ENCODE peak calls at places on chromosomes 12 and 14, in nine cellular contexts. Z, W, R, A, K, U, S, I and D are unnamed samples. For H3K36me3, the result is how much of the 10 kb centered on the place peaks cover.

GRCh38 chr14:95674613-95675012 is 11.6 kb upstream of the TCL1B start:
- DNase-seq in S (no peak), K (no peak), U (no peak), R (no peak), W (no peak), I (no peak), Z (no peak), A (no peak), D (no peak)

GRCh38 chr12:64082866-64083268 is 139.2 kb downstream of the KICS2 start:
- DNase-seq in U (no peak), I (no peak), Z (no peak), W (no peak), K (no peak), A (no peak), R (no peak), S (no peak), D (no peak)

GRCh38 chr12:16299403-16299802 is 21.9 kb upstream of the SLC15A5 start:
- DNase-seq in R (no peak), W (peak), A (peak), S (no peak), Z (no peak), K (no peak), I (no peak), U (no peak), D (no peak)

GRCh38 chr12:113232232-113232615 is 11.0 kb downstream of the TPCN1 start:
- DNase-seq in K (no peak), S (no peak), A (no peak), Z (no peak), I (peak), R (no peak), U (no peak), W (no peak), D (no peak)

GRCh38 chr12:111063296-111064026 is 143.1 kb upstream of the MYL2 start:
- DNase-seq in S (no peak), I (no peak), U (no peak), Z (no peak), K (no peak), A (no peak), R (no peak), W (no peak), D (no peak)

GRCh38 chr14:92651106-92651792 is 97.2 kb downstream of the LGMN start:
- DNase-seq in W (peak), R (no peak), S (no peak), U (no peak), I (no peak), K (peak), A (no peak), Z (no peak), D (no peak)

GRCh38 chr14:81449576-81449975 is 49.5 kb upstream of the STON2 start:
- DNase-seq in A (no peak), I (no peak), S (no peak), U (no peak), R (no peak), Z (no peak), K (no peak), W (no peak), D (no peak)

GRCh38 chr12:127628655-127629054 is 638.3 kb upstream of the TMEM132C start:
- DNase-seq in I (no peak), U (no peak), Z (no peak), A (peak), R (no peak), K (no peak), W (no peak), S (no peak), D (no peak)

GRCh38 chr14:55384536-55384935 is 27.1 kb downstream of the ATG14 start:
- DNase-seq in W (no peak), I (no peak), K (no peak), A (no peak), U (no peak), S (no peak), R (no peak), Z (no peak), D (no peak)

GRCh38 chr12:47562201-47562600 is 143.6 kb downstream of the RPAP3 start:
- DNase-seq in I (no peak), A (no peak), R (no peak), W (no peak), S (no peak), Z (no peak), U (no peak), K (no peak), D (no peak)

GRCh38 chr12:82174383-82174782 is 183.8 kb downstream of the CCDC59 start:
- DNase-seq in K (no peak), R (no peak), Z (no peak), W (no peak), U (no peak), A (no peak), S (no peak), I (no peak), D (no peak)

GRCh38 chr14:65336191-65336591 is 76.3 kb upstream of the FUT8 start:
- DNase-seq in S (no peak), U (no peak), Z (no peak), I (no peak), R (no peak), K (no peak), A (peak), W (no peak), D (no peak)

GRCh38 chr12:79988368-79988767 is 53.5 kb upstream of the PPP1R12A start:
- DNase-seq in R (no peak), S (no peak), W (no peak), I (no peak), A (peak), U (no peak), Z (no peak), K (no peak), D (no peak)

GRCh38 chr12:59087077-59087673 is 166.9 kb upstream of the LRIG3 start:
- DNase-seq in W (peak), R (no peak), A (peak), I (no peak), K (no peak), Z (peak), S (no peak), U (no peak), D (no peak)

GRCh38 chr14:89196561-89196960 is 220.5 kb downstream of the FOXN3 start:
- DNase-seq in A (no peak), K (no peak), I (no peak), R (no peak), U (no peak), Z (no peak), W (no peak), S (no peak), D (no peak)

GRCh38 chr12:111438501-111438900 is 32.8 kb downstream of the SH2B3 start:
- DNase-seq in R (no peak), Z (no peak), U (no peak), S (no peak), K (no peak), I (no peak), A (peak), W (peak), D (no peak)

GRCh38 chr14:39384177-39384576 is 48.1 kb downstream of the FBXO33 start:
- DNase-seq in U (no peak), K (no peak), A (no peak), I (no peak), Z (no peak), S (no peak), W (no peak), R (no peak), D (no peak)

GRCh38 chr14:95496111-95496681 is 20.3 kb downstream of the SYNE3 start:
- DNase-seq in I (no peak), Z (no peak), W (no peak), S (no peak), R (no peak), A (no peak), K (no peak), U (no peak), D (no peak)

GRCh38 chr14:68894802-68895201 is 84.3 kb downstream of the ACTN1 start:
- DNase-seq in Z (no peak), K (no peak), U (no peak), A (peak), R (no peak), W (no peak), I (no peak), S (no peak), D (no peak)

GRCh38 chr12:57606016-57606311 is 1.3 kb downstream of the DTX3 start:
- DNase-seq in U (no peak), A (no peak), I (no peak), W (no peak), S (no peak), Z (no peak), R (no peak), K (no peak), D (no peak)

GRCh38 chr12:54004841-54005530 is 3.8 kb upstream of the HOXC8 start:
- DNase-seq in A (no peak), W (no peak), U (no peak), I (no peak), K (no peak), Z (no peak), S (no peak), R (no peak), D (no peak)

GRCh38 chr12:116929885-116930284 is 19.1 kb downstream of the FBXW8 start:
- DNase-seq in Z (no peak), I (no peak), W (no peak), A (no peak), K (no peak), U (no peak), S (no peak), R (no peak), D (no peak)

GRCh38 chr14:52348279-52348678 is 34.2 kb downstream of the PTGER2 start:
- DNase-seq in U (no peak), K (no peak), R (no peak), W (no peak), I (no peak), S (no peak), A (peak), Z (no peak), D (no peak)

GRCh38 chr12:12405882-12406281 is 49.0 kb downstream of the BORCS5 start:
- DNase-seq in I (no peak), K (no peak), A (no peak), W (peak), Z (no peak), R (no peak), S (peak), U (no peak), D (no peak)

GRCh38 chr12:115261691-115262398 is 577.9 kb upstream of the TBX3 start:
- DNase-seq in Z (no peak), S (no peak), W (peak), I (no peak), R (no peak), K (no peak), U (no peak), A (peak), D (no peak)

GRCh38 chr14:89503458-89503996 is 86.5 kb upstream of the FOXN3 start:
- DNase-seq in S (no peak), K (no peak), U (no peak), R (no peak), A (no peak), W (no peak), I (no peak), Z (no peak), D (no peak)

GRCh38 chr12:45388545-45388944 is 172.7 kb downstream of the ANO6 start:
- DNase-seq in U (no peak), Z (peak), W (peak), A (peak), R (no peak), I (no peak), S (no peak), K (no peak), D (no peak)

GRCh38 chr12:123601602-123602489 is at the start of gene DDX55:
- DNase-seq in W (peak), S (peak), I (peak), K (peak), U (peak), R (peak), A (peak), Z (peak), D (no peak)

GRCh38 chr12:52907092-52907810 is 2.4 kb upstream of the KRT8 start:
- DNase-seq in R (peak), K (no peak), I (no peak), S (peak), W (peak), A (no peak), U (no peak), Z (no peak), D (no peak)

GRCh38 chr12:650983-651382 is 12.3 kb downstream of the NINJ2 start:
- DNase-seq in K (no peak), R (no peak), I (no peak), W (no peak), U (no peak), S (no peak), A (no peak), Z (no peak), D (no peak)

GRCh38 chr12:115002434-115002833 is 318.5 kb upstream of the TBX3 start:
- DNase-seq in S (no peak), I (no peak), A (no peak), K (no peak), U (no peak), W (no peak), Z (no peak), R (no peak), D (no peak)

GRCh38 chr12:56081393-56082347 is 1.7 kb downstream of the ERBB3 start:
- DNase-seq in U (no peak), I (no peak), W (peak), A (no peak), S (no peak), K (no peak), Z (no peak), R (no peak), D (no peak)
- TF ChIP-seq POLR2A in U (no peak), I (no peak), W (peak), A (no peak), S (no peak), K (no peak), Z (no peak), R (no peak), D (no peak)

DNA sequence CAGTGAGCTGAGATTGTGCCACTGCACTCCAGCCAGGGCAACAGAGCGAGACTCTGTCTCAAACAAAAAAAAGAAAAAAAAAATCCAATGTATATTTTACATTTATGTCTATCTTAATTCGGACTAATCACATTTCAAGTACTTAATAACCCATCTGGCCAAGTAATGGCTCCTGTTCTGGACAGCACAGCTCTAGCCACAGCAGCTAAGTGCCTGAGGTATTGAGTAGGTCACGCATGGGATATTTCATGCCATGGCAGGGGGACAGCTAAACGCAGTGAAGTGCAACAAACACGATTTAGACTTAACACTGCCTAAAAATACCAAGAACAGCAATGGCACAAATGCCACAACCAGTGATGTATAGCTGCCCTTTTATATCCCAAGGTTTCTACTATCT is 8.0 kb downstream of the BAZ1A start:
- DNase-seq in S (no peak), Z (no peak), R (no peak), U (no peak), W (no peak), I (no peak), A (no peak), K (no peak), D (no peak)
- H3K36me3 ChIP-seq in S (under half), Z (under half), R (under half), U (under half), W (under half), I (under half), A (under half), K (under half), D (under half)

DNA sequence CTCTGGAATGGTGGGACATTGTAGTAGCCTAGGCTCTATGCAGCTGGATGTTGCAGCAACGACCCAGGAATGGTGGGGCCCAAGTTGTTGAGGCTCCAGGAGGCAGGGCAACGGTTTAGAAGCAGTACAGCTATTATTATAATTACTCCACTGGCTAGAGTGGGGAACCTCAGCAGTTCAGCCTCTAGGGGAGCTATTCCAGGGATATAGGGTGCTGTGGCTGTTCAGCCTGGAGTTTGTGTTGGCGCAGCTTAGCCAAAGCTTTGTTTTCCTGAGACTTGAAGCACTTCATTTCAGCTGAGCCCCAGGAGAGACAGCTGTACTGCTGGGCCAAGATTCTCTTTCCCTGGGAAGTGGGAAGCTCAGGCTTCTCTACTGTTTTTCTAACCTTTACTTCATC is 1023.0 kb upstream of the ATXN7L3B start:
- DNase-seq in R (no peak), Z (peak), W (no peak), I (no peak), K (no peak), U (no peak), S (no peak), A (no peak), D (no peak)
- TF ChIP-seq CTCF in R (no peak), Z (peak), W (no peak), I (no peak), K (no peak), U (no peak), S (no peak), A (no peak), D (no peak)

GRCh38 chr14:102899516-102899900 is 23.0 kb upstream of the AMN start:
- DNase-seq in R (no peak), A (no peak), I (no peak), W (no peak), Z (no peak), K (no peak), U (no peak), S (peak), D (no peak)

GRCh38 chr14:102900631-102901571 is 21.6 kb upstream of the AMN start:
- DNase-seq in W (no peak), I (no peak), A (no peak), U (no peak), S (no peak), K (no peak), R (no peak), Z (no peak), D (no peak)

GRCh38 chr14:102898298-102898697 is 24.2 kb upstream of the AMN start:
- DNase-seq in K (no peak), W (no peak), R (no peak), U (no peak), A (no peak), Z (no peak), I (no peak), S (peak), D (no peak)

GRCh38 chr14:102897299-102898027 is 25.0 kb upstream of the AMN start:
- DNase-seq in R (no peak), K (no peak), U (no peak), Z (no peak), A (no peak), S (peak), W (no peak), I (no peak), D (no peak)

GRCh38 chr14:102898776-102899515 is 23.5 kb upstream of the AMN start:
- DNase-seq in I (no peak), K (peak), A (no peak), Z (no peak), W (peak), U (no peak), S (peak), R (no peak), D (no peak)
- TF ChIP-seq POLR2A in I (no peak), K (peak), A (no peak), Z (no peak), W (no peak), U (no peak), S (no peak), R (no peak), D (no peak)

DNA sequence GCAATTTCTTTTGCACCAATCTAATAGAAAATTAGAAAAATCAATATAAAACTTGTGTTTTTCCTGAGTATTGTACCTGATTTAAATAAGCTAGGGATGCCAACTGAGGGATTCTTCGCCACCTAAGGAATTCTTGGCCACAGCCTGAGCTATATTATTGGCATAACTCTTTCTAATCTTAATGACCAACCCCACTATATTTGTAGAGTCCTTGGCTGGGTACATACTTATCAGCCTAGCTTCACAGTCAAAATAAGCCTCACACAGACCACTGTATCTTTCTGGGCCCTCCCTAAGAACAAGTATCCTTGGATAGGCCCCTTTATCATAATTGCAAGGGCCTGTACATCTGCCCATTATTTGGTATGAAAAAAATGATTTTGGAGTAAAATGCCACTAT is 247.1 kb downstream of the DUSP6 start:
- DNase-seq in K (no peak), A (no peak), R (no peak), W (no peak), Z (no peak), U (no peak), S (no peak), I (no peak), D (no peak)
- H3K36me3 ChIP-seq in K (under half), A (under half), R (under half), W (under half), Z (under half), U (under half), S (under half), I (under half), D (under half)